ENCODE peak calls at places on chromosome 4, in five cellular contexts. G is NCI-H1092, Y is AML-193, H is astrocyte of the spinal cord, F is GM23248. C is an unnamed sample.

GRCh38 chr4:75702919-75703411 is 21.4 kb upstream of the USO1 start:
- DNase-seq in G (no peak), Y (no peak), H (no peak), F (no peak), C (no peak)

GRCh38 chr4:97664741-97665140 is 478.5 kb downstream of the STPG2 start:
- DNase-seq in G (no peak), Y (no peak), H (no peak), F (no peak), C (no peak)

GRCh38 chr4:37780444-37781133 is 45.9 kb upstream of the PGM2 start:
- DNase-seq in G (no peak), Y (peak), H (peak), F (peak), C (peak)

GRCh38 chr4:48698029-48698901 is 81.8 kb downstream of the FRYL start:
- DNase-seq in G (no peak), Y (no peak), H (peak), F (peak), C (no peak)

GRCh38 chr4:8657381-8657776 is 64.8 kb downstream of the CPZ start:
- DNase-seq in G (no peak), Y (no peak), H (no peak), F (no peak), C (no peak)

GRCh38 chr4:2932561-2932950 is 30.6 kb downstream of the NOP14 start:
- DNase-seq in G (no peak), Y (no peak), H (no peak), F (no peak), C (no peak)

GRCh38 chr4:80092847-80093246 is 19.8 kb upstream of the ANTXR2 start:
- DNase-seq in G (no peak), Y (no peak), H (no peak), F (no peak), C (no peak)

GRCh38 chr4:186037182-186037581 is 31.8 kb upstream of the TLR3 start:
- DNase-seq in G (no peak), Y (no peak), H (no peak), F (no peak), C (no peak)

GRCh38 chr4:127687580-127687979 is 42.6 kb upstream of the SLC25A31 start:
- DNase-seq in G (no peak), Y (no peak), H (no peak), F (no peak), C (no peak)

GRCh38 chr4:161829631-161830030 is 334.2 kb downstream of the FSTL5 start:
- DNase-seq in G (peak), Y (no peak), H (no peak), F (no peak), C (no peak)

GRCh38 chr4:2303686-2304320 is 41.9 kb upstream of the MXD4 start:
- DNase-seq in G (no peak), Y (no peak), H (no peak), F (no peak), C (no peak)

C was measured in globus pallidus.